ENCODE peak calls at places on chromosomes 2 and 18, in seven cellular contexts. One of them, this sample, is unnamed.
A peak's percentile ranks its signal among the peaks of the same experiment; 100 is the strongest.

GRCh38 chr18:36535202-36535935 is 237.9 kb downstream of the FHOD3 start:
- DNase-seq in A172: no peak
- DNase-seq in NCI-H1436 treated with DMSO at 0.1 percent for 48 hours: no peak
- DNase-seq in mucosa of gallbladder: no peak
- DNase-seq in activated T-helper 1 cell treated with anti-CD3 and anti-CD28 coated beads, Interleukin-2, amount 50 U/mL, for 16 hours: no peak
- DNase-seq in HFFc6: no peak
- DNase-seq in CD4-positive, alpha-beta T cell: no peak
- DNase-seq in this sample: no peak

GRCh38 chr2:96679843-96680242 is 37.3 kb downstream of the FER1L5 start:
- DNase-seq in CD4-positive, alpha-beta T cell: no peak
- DNase-seq in activated T-helper 1 cell treated with anti-CD3 and anti-CD28 coated beads, Interleukin-2, amount 50 U/mL, for 16 hours: no peak
- DNase-seq in A172: no peak
- DNase-seq in NCI-H1436 treated with DMSO at 0.1 percent for 48 hours: no peak
- DNase-seq in HFFc6: no peak
- DNase-seq in mucosa of gallbladder: no peak
- DNase-seq in this sample: peak; percentile 22

GRCh38 chr2:137185378-137186078 is 420.2 kb downstream of the THSD7B start:
- DNase-seq in activated T-helper 1 cell treated with anti-CD3 and anti-CD28 coated beads, Interleukin-2, amount 50 U/mL, for 16 hours: no peak
- DNase-seq in HFFc6: peak; percentile 13
- DNase-seq in CD4-positive, alpha-beta T cell: no peak
- DNase-seq in A172: no peak
- DNase-seq in NCI-H1436 treated with DMSO at 0.1 percent for 48 hours: no peak
- DNase-seq in mucosa of gallbladder: no peak
- DNase-seq in this sample: no peak

GRCh38 chr2:37549598-37549997 is 121.8 kb downstream of the CDC42EP3 start:
- DNase-seq in A172: no peak
- DNase-seq in mucosa of gallbladder: no peak
- DNase-seq in CD4-positive, alpha-beta T cell: no peak
- DNase-seq in NCI-H1436 treated with DMSO at 0.1 percent for 48 hours: no peak
- DNase-seq in HFFc6: no peak
- DNase-seq in activated T-helper 1 cell treated with anti-CD3 and anti-CD28 coated beads, Interleukin-2, amount 50 U/mL, for 16 hours: no peak
- DNase-seq in this sample: no peak

GRCh38 chr2:156908825-156909224 is 348.7 kb upstream of the GALNT5 start:
- DNase-seq in HFFc6: peak; percentile 74
- DNase-seq in NCI-H1436 treated with DMSO at 0.1 percent for 48 hours: no peak
- DNase-seq in CD4-positive, alpha-beta T cell: no peak
- DNase-seq in mucosa of gallbladder: no peak
- DNase-seq in activated T-helper 1 cell treated with anti-CD3 and anti-CD28 coated beads, Interleukin-2, amount 50 U/mL, for 16 hours: no peak
- DNase-seq in A172: peak; percentile 62
- DNase-seq in this sample: no peak

GRCh38 chr2:25123682-25124081 is 44.7 kb downstream of the POMC start:
- DNase-seq in NCI-H1436 treated with DMSO at 0.1 percent for 48 hours: no peak
- DNase-seq in CD4-positive, alpha-beta T cell: no peak
- DNase-seq in HFFc6: no peak
- DNase-seq in mucosa of gallbladder: no peak
- DNase-seq in A172: no peak
- DNase-seq in activated T-helper 1 cell treated with anti-CD3 and anti-CD28 coated beads, Interleukin-2, amount 50 U/mL, for 16 hours: no peak
- DNase-seq in this sample: no peak

GRCh38 chr2:88481937-88482336 is 29.4 kb upstream of the FOXI3 start:
- DNase-seq in A172: peak; percentile 58
- DNase-seq in HFFc6: peak; percentile 9
- DNase-seq in NCI-H1436 treated with DMSO at 0.1 percent for 48 hours: no peak
- DNase-seq in CD4-positive, alpha-beta T cell: no peak
- DNase-seq in mucosa of gallbladder: no peak
- DNase-seq in activated T-helper 1 cell treated with anti-CD3 and anti-CD28 coated beads, Interleukin-2, amount 50 U/mL, for 16 hours: no peak
- DNase-seq in this sample: peak; percentile 79

GRCh38 chr2:98693477-98693876 is 37.5 kb downstream of the MGAT4A start:
- DNase-seq in CD4-positive, alpha-beta T cell: no peak
- DNase-seq in activated T-helper 1 cell treated with anti-CD3 and anti-CD28 coated beads, Interleukin-2, amount 50 U/mL, for 16 hours: no peak
- DNase-seq in A172: no peak
- DNase-seq in HFFc6: no peak
- DNase-seq in mucosa of gallbladder: no peak
- DNase-seq in NCI-H1436 treated with DMSO at 0.1 percent for 48 hours: no peak
- DNase-seq in this sample: no peak

GRCh38 chr2:46873632-46874068 is 42.0 kb downstream of the MCFD2 start:
- DNase-seq in HFFc6: peak; percentile 94
- DNase-seq in A172: peak; percentile 98
- DNase-seq in mucosa of gallbladder: peak; percentile 87
- DNase-seq in activated T-helper 1 cell treated with anti-CD3 and anti-CD28 coated beads, Interleukin-2, amount 50 U/mL, for 16 hours: no peak
- DNase-seq in NCI-H1436 treated with DMSO at 0.1 percent for 48 hours: no peak
- DNase-seq in CD4-positive, alpha-beta T cell: no peak
- DNase-seq in this sample: no peak

GRCh38 chr2:52916976-52917375 is 850.6 kb upstream of the CHAC2 start:
- DNase-seq in CD4-positive, alpha-beta T cell: no peak
- DNase-seq in mucosa of gallbladder: no peak
- DNase-seq in A172: no peak
- DNase-seq in NCI-H1436 treated with DMSO at 0.1 percent for 48 hours: no peak
- DNase-seq in HFFc6: no peak
- DNase-seq in activated T-helper 1 cell treated with anti-CD3 and anti-CD28 coated beads, Interleukin-2, amount 50 U/mL, for 16 hours: no peak
- DNase-seq in this sample: no peak

GRCh38 chr18:3889803-3890202 is 439.8 kb downstream of the TGIF1 start:
- DNase-seq in activated T-helper 1 cell treated with anti-CD3 and anti-CD28 coated beads, Interleukin-2, amount 50 U/mL, for 16 hours: no peak
- DNase-seq in NCI-H1436 treated with DMSO at 0.1 percent for 48 hours: no peak
- DNase-seq in CD4-positive, alpha-beta T cell: no peak
- DNase-seq in mucosa of gallbladder: peak; percentile 75
- DNase-seq in HFFc6: peak; percentile 76
- DNase-seq in A172: peak; percentile 12
- DNase-seq in this sample: no peak

GRCh38 chr2:208426414-208426813 is 19.8 kb downstream of the PTH2R start:
- DNase-seq in mucosa of gallbladder: no peak
- DNase-seq in HFFc6: no peak
- DNase-seq in activated T-helper 1 cell treated with anti-CD3 and anti-CD28 coated beads, Interleukin-2, amount 50 U/mL, for 16 hours: no peak
- DNase-seq in NCI-H1436 treated with DMSO at 0.1 percent for 48 hours: no peak
- DNase-seq in CD4-positive, alpha-beta T cell: no peak
- DNase-seq in A172: peak; percentile 36
- DNase-seq in this sample: no peak

GRCh38 chr2:181268174-181268867 is 188.9 kb upstream of the ITGA4 start:
- DNase-seq in CD4-positive, alpha-beta T cell: no peak
- DNase-seq in NCI-H1436 treated with DMSO at 0.1 percent for 48 hours: no peak
- DNase-seq in A172: no peak
- DNase-seq in mucosa of gallbladder: no peak
- DNase-seq in activated T-helper 1 cell treated with anti-CD3 and anti-CD28 coated beads, Interleukin-2, amount 50 U/mL, for 16 hours: no peak
- DNase-seq in HFFc6: no peak
- DNase-seq in this sample: no peak

GRCh38 chr2:130928385-130928784 is 91.7 kb downstream of the ARHGEF4 start:
- DNase-seq in HFFc6: no peak
- DNase-seq in mucosa of gallbladder: no peak
- DNase-seq in A172: no peak
- DNase-seq in activated T-helper 1 cell treated with anti-CD3 and anti-CD28 coated beads, Interleukin-2, amount 50 U/mL, for 16 hours: no peak
- DNase-seq in NCI-H1436 treated with DMSO at 0.1 percent for 48 hours: no peak
- DNase-seq in CD4-positive, alpha-beta T cell: no peak
- DNase-seq in this sample: no peak

GRCh38 chr2:109339519-109339991 is 210.6 kb downstream of the SH3RF3 start:
- DNase-seq in A172: peak; percentile 82
- DNase-seq in CD4-positive, alpha-beta T cell: no peak
- DNase-seq in mucosa of gallbladder: no peak
- DNase-seq in activated T-helper 1 cell treated with anti-CD3 and anti-CD28 coated beads, Interleukin-2, amount 50 U/mL, for 16 hours: no peak
- DNase-seq in HFFc6: peak; percentile 63
- DNase-seq in NCI-H1436 treated with DMSO at 0.1 percent for 48 hours: no peak
- DNase-seq in this sample: no peak

GRCh38 chr2:55048514-55048924 is 1.7 kb downstream of the RTN4 start:
- DNase-seq in HFFc6: peak; percentile 17
- DNase-seq in CD4-positive, alpha-beta T cell: no peak
- DNase-seq in NCI-H1436 treated with DMSO at 0.1 percent for 48 hours: no peak
- DNase-seq in activated T-helper 1 cell treated with anti-CD3 and anti-CD28 coated beads, Interleukin-2, amount 50 U/mL, for 16 hours: no peak
- DNase-seq in A172: peak; percentile 31
- DNase-seq in mucosa of gallbladder: peak; percentile 33
- DNase-seq in this sample: peak; percentile 31

GRCh38 chr2:102667072-102667471 is 47.7 kb downstream of the SLC9A2 start:
- DNase-seq in CD4-positive, alpha-beta T cell: no peak
- DNase-seq in A172: no peak
- DNase-seq in HFFc6: no peak
- DNase-seq in activated T-helper 1 cell treated with anti-CD3 and anti-CD28 coated beads, Interleukin-2, amount 50 U/mL, for 16 hours: no peak
- DNase-seq in NCI-H1436 treated with DMSO at 0.1 percent for 48 hours: no peak
- DNase-seq in mucosa of gallbladder: no peak
- DNase-seq in this sample: no peak

GRCh38 chr18:12027046-12027445 is 45.7 kb downstream of the IMPA2 start:
- DNase-seq in mucosa of gallbladder: no peak
- DNase-seq in A172: no peak
- DNase-seq in HFFc6: no peak
- DNase-seq in activated T-helper 1 cell treated with anti-CD3 and anti-CD28 coated beads, Interleukin-2, amount 50 U/mL, for 16 hours: no peak
- DNase-seq in NCI-H1436 treated with DMSO at 0.1 percent for 48 hours: no peak
- DNase-seq in CD4-positive, alpha-beta T cell: no peak
- DNase-seq in this sample: no peak

GRCh38 chr2:198045227-198045626 is 240.8 kb downstream of the PLCL1 start:
- DNase-seq in mucosa of gallbladder: no peak
- DNase-seq in CD4-positive, alpha-beta T cell: no peak
- DNase-seq in HFFc6: no peak
- DNase-seq in A172: no peak
- DNase-seq in activated T-helper 1 cell treated with anti-CD3 and anti-CD28 coated beads, Interleukin-2, amount 50 U/mL, for 16 hours: no peak
- DNase-seq in NCI-H1436 treated with DMSO at 0.1 percent for 48 hours: no peak
- DNase-seq in this sample: no peak

GRCh38 chr18:57409650-57410049 is 25.5 kb upstream of the ONECUT2 start:
- DNase-seq in CD4-positive, alpha-beta T cell: no peak
- DNase-seq in mucosa of gallbladder: no peak
- DNase-seq in A172: no peak
- DNase-seq in NCI-H1436 treated with DMSO at 0.1 percent for 48 hours: no peak
- DNase-seq in HFFc6: no peak
- DNase-seq in activated T-helper 1 cell treated with anti-CD3 and anti-CD28 coated beads, Interleukin-2, amount 50 U/mL, for 16 hours: no peak
- DNase-seq in this sample: no peak

GRCh38 chr2:31258351-31258750 is 24.4 kb downstream of the EHD3 start:
- DNase-seq in activated T-helper 1 cell treated with anti-CD3 and anti-CD28 coated beads, Interleukin-2, amount 50 U/mL, for 16 hours: no peak
- DNase-seq in mucosa of gallbladder: no peak
- DNase-seq in HFFc6: no peak
- DNase-seq in NCI-H1436 treated with DMSO at 0.1 percent for 48 hours: no peak
- DNase-seq in A172: no peak
- DNase-seq in CD4-positive, alpha-beta T cell: no peak
- DNase-seq in this sample: no peak

GRCh38 chr2:96552284-96553175 is 16.0 kb downstream of the ARID5A start:
- DNase-seq in CD4-positive, alpha-beta T cell: no peak
- DNase-seq in activated T-helper 1 cell treated with anti-CD3 and anti-CD28 coated beads, Interleukin-2, amount 50 U/mL, for 16 hours: no peak
- DNase-seq in HFFc6: no peak
- DNase-seq in NCI-H1436 treated with DMSO at 0.1 percent for 48 hours: no peak
- DNase-seq in A172: no peak
- DNase-seq in mucosa of gallbladder: no peak
- DNase-seq in this sample: no peak

GRCh38 chr2:30756051-30756719 is 51.1 kb downstream of the CAPN13 start:
- DNase-seq in A172: peak; percentile 46
- DNase-seq in activated T-helper 1 cell treated with anti-CD3 and anti-CD28 coated beads, Interleukin-2, amount 50 U/mL, for 16 hours: no peak
- DNase-seq in NCI-H1436 treated with DMSO at 0.1 percent for 48 hours: no peak
- DNase-seq in mucosa of gallbladder: peak; percentile 45
- DNase-seq in HFFc6: peak; percentile 15
- DNase-seq in CD4-positive, alpha-beta T cell: no peak
- DNase-seq in this sample: no peak

GRCh38 chr18:500230-500555 is 308 bp downstream of the COLEC12 start:
- DNase-seq in mucosa of gallbladder: no peak
- DNase-seq in A172: no peak
- DNase-seq in HFFc6: no peak
- DNase-seq in NCI-H1436 treated with DMSO at 0.1 percent for 48 hours: no peak
- DNase-seq in CD4-positive, alpha-beta T cell: no peak
- DNase-seq in activated T-helper 1 cell treated with anti-CD3 and anti-CD28 coated beads, Interleukin-2, amount 50 U/mL, for 16 hours: no peak
- DNase-seq in this sample: no peak

GRCh38 chr2:216465580-216466197 is 33.0 kb upstream of the RPL37A start:
- DNase-seq in mucosa of gallbladder: no peak
- DNase-seq in NCI-H1436 treated with DMSO at 0.1 percent for 48 hours: no peak
- DNase-seq in HFFc6: no peak
- DNase-seq in A172: no peak
- DNase-seq in CD4-positive, alpha-beta T cell: no peak
- DNase-seq in activated T-helper 1 cell treated with anti-CD3 and anti-CD28 coated beads, Interleukin-2, amount 50 U/mL, for 16 hours: no peak
- DNase-seq in this sample: no peak

GRCh38 chr2:32379352-32379751 is 22.5 kb downstream of the BIRC6 start:
- DNase-seq in activated T-helper 1 cell treated with anti-CD3 and anti-CD28 coated beads, Interleukin-2, amount 50 U/mL, for 16 hours: no peak
- DNase-seq in HFFc6: no peak
- DNase-seq in NCI-H1436 treated with DMSO at 0.1 percent for 48 hours: no peak
- DNase-seq in CD4-positive, alpha-beta T cell: no peak
- DNase-seq in A172: no peak
- DNase-seq in mucosa of gallbladder: no peak
- DNase-seq in this sample: no peak

GRCh38 chr18:41145526-41145925 is 809.5 kb upstream of the PIK3C3 start:
- DNase-seq in CD4-positive, alpha-beta T cell: no peak
- DNase-seq in activated T-helper 1 cell treated with anti-CD3 and anti-CD28 coated beads, Interleukin-2, amount 50 U/mL, for 16 hours: no peak
- DNase-seq in A172: no peak
- DNase-seq in mucosa of gallbladder: no peak
- DNase-seq in HFFc6: no peak
- DNase-seq in NCI-H1436 treated with DMSO at 0.1 percent for 48 hours: no peak
- DNase-seq in this sample: no peak

GRCh38 chr18:13660510-13660909 is 65.8 kb downstream of the FAM210A start:
- DNase-seq in CD4-positive, alpha-beta T cell: no peak
- DNase-seq in NCI-H1436 treated with DMSO at 0.1 percent for 48 hours: no peak
- DNase-seq in mucosa of gallbladder: no peak
- DNase-seq in activated T-helper 1 cell treated with anti-CD3 and anti-CD28 coated beads, Interleukin-2, amount 50 U/mL, for 16 hours: no peak
- DNase-seq in HFFc6: no peak
- DNase-seq in A172: no peak
- DNase-seq in this sample: no peak

GRCh38 chr18:35432565-35433001 is 55.4 kb upstream of the ZNF396 start:
- DNase-seq in CD4-positive, alpha-beta T cell: no peak
- DNase-seq in NCI-H1436 treated with DMSO at 0.1 percent for 48 hours: no peak
- DNase-seq in activated T-helper 1 cell treated with anti-CD3 and anti-CD28 coated beads, Interleukin-2, amount 50 U/mL, for 16 hours: no peak
- DNase-seq in HFFc6: no peak
- DNase-seq in A172: no peak
- DNase-seq in mucosa of gallbladder: no peak
- DNase-seq in this sample: no peak

GRCh38 chr2:216571909-216572513 is 61.2 kb upstream of the IGFBP2 start:
- DNase-seq in HFFc6: no peak
- DNase-seq in NCI-H1436 treated with DMSO at 0.1 percent for 48 hours: no peak
- DNase-seq in activated T-helper 1 cell treated with anti-CD3 and anti-CD28 coated beads, Interleukin-2, amount 50 U/mL, for 16 hours: no peak
- DNase-seq in A172: no peak
- DNase-seq in CD4-positive, alpha-beta T cell: no peak
- DNase-seq in mucosa of gallbladder: no peak
- DNase-seq in this sample: no peak

GRCh38 chr18:26710460-26711096 is 154.9 kb downstream of the AQP4 start:
- DNase-seq in mucosa of gallbladder: no peak
- DNase-seq in activated T-helper 1 cell treated with anti-CD3 and anti-CD28 coated beads, Interleukin-2, amount 50 U/mL, for 16 hours: no peak
- DNase-seq in HFFc6: no peak
- DNase-seq in CD4-positive, alpha-beta T cell: no peak
- DNase-seq in NCI-H1436 treated with DMSO at 0.1 percent for 48 hours: no peak
- DNase-seq in A172: peak; percentile 1
- DNase-seq in this sample: no peak

GRCh38 chr18:73340135-73340934 is 472.5 kb upstream of the NETO1 start:
- DNase-seq in HFFc6: peak; percentile 46
- DNase-seq in A172: no peak
- DNase-seq in CD4-positive, alpha-beta T cell: no peak
- DNase-seq in mucosa of gallbladder: peak; percentile 88
- DNase-seq in NCI-H1436 treated with DMSO at 0.1 percent for 48 hours: no peak
- DNase-seq in activated T-helper 1 cell treated with anti-CD3 and anti-CD28 coated beads, Interleukin-2, amount 50 U/mL, for 16 hours: no peak
- DNase-seq in this sample: no peak